ENCODE peak calls at places on chromosomes 1 and 21, in four cellular contexts. I, V, E and S are unnamed samples.

GRCh38 chr1:114691061-114691460 is 4.3 kb downstream of the AMPD1 start:
- DNase-seq in I (no peak), V (no peak), E (no peak), S (no peak)

GRCh38 chr1:42424201-42424600 is 31.6 kb downstream of the ZMYND12 start:
- DNase-seq in V (no peak), E (no peak), I (no peak), S (no peak)

GRCh38 chr1:214280386-214281029 is 451 bp upstream of the SMYD2 start:
- DNase-seq in V (peak), I (peak), E (no peak), S (peak)

GRCh38 chr1:81172483-81172882 is 628.3 kb upstream of the ADGRL2 start:
- DNase-seq in E (no peak), V (no peak), I (no peak), S (no peak)

GRCh38 chr21:38388684-38389676 is 109.3 kb downstream of the ERG start:
- DNase-seq in E (no peak), I (no peak), V (no peak), S (no peak)

GRCh38 chr1:233587958-233588799 is 25.7 kb upstream of the KCNK1 start:
- DNase-seq in I (no peak), E (no peak), V (peak), S (no peak)

GRCh38 chr21:44875341-44875740 is 1.9 kb upstream of the PTTG1IP start:
- DNase-seq in V (no peak), E (no peak), I (no peak), S (no peak)

GRCh38 chr1:22056043-22056442 is 3.5 kb downstream of the CDC42 start:
- DNase-seq in E (no peak), V (no peak), I (no peak), S (no peak)

GRCh38 chr21:44812640-44813039 is 5.2 kb downstream of the SUMO3 start:
- DNase-seq in V (no peak), I (no peak), E (no peak), S (no peak)

DNA sequence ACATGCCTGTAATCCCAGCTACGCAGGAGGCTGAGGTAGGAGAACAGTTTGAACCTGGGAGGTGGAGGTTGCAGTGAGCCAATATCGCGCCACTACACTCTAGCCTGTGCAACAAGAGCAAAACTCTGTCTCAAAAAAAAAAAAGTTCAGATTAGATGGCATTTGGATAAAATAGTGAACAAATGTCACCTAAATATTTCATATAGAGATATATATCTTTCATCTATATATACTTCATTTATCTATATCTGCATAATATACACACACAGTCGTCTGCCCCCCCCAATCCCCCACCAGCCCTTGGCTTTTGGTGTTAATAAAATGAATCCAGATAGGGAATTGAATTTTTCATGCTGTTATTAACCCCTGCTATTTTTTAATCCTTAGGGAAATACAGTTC is 5.0 kb downstream of the PPP1R15B start:
- DNase-seq in V (no peak), I (no peak), E (no peak), S (no peak)
- H3K27ac ChIP-seq in V (no peak), I (no peak), E (peak), S (peak)

GRCh38 chr1:150148834-150149489 is 754 bp upstream of the PLEKHO1 start:
- DNase-seq in E (no peak), V (no peak), I (no peak), S (no peak)
- H3K27ac ChIP-seq in E (peak), V (peak), I (peak), S (peak)

GRCh38 chr1:93692001-93692400 is 10.4 kb upstream of the BCAR3 start:
- DNase-seq in E (no peak), V (no peak), I (no peak), S (no peak)

GRCh38 chr1:93692983-93693591 is 11.4 kb upstream of the BCAR3 start:
- DNase-seq in E (no peak), I (no peak), V (no peak), S (no peak)

GRCh38 chr1:93694039-93694438 is 12.4 kb upstream of the BCAR3 start:
- DNase-seq in V (no peak), I (no peak), E (peak), S (no peak)

GRCh38 chr1:93690921-93691789 is 9.5 kb upstream of the BCAR3 start:
- DNase-seq in V (no peak), E (no peak), I (no peak), S (peak)

GRCh38 chr1:93692451-93692861 is 10.8 kb upstream of the BCAR3 start:
- DNase-seq in E (no peak), V (no peak), I (no peak), S (no peak)
- H3K27ac ChIP-seq in E (peak), V (no peak), I (no peak), S (no peak)

GRCh38 chr1:8863712-8864324 is 14.7 kb downstream of the ENO1 start:
- DNase-seq in E (no peak), I (no peak), V (no peak), S (no peak)

GRCh38 chr1:8864713-8865397 is 13.6 kb downstream of the ENO1 start:
- DNase-seq in I (no peak), E (no peak), V (no peak), S (no peak)

GRCh38 chr1:8863138-8863537 is 15.3 kb downstream of the ENO1 start:
- DNase-seq in E (no peak), I (no peak), V (no peak), S (no peak)

GRCh38 chr1:8860738-8861516 is 17.6 kb downstream of the ENO1 start:
- DNase-seq in V (no peak), I (no peak), E (no peak), S (no peak)

GRCh38 chr1:8862528-8862927 is 16.0 kb downstream of the ENO1 start:
- DNase-seq in V (no peak), E (no peak), I (no peak), S (no peak)
- H3K27ac ChIP-seq in V (no peak), E (no peak), I (no peak), S (no peak)